ENCODE peak calls at places on chromosomes 1 and 21, in four cellular contexts. Q is epithelial cell of esophagus, F is HT1080, C is left ventricle myocardium superior. S is an unnamed sample.

GRCh38 chr1:95006681-95007080 is 66.1 kb downstream of the ALG14 start:
- DNase-seq in Q (no peak), F (peak; percentile 52), C (no peak), S (no peak)

GRCh38 chr21:24204641-24205040 is 1402.6 kb downstream of the MRPL39 start:
- DNase-seq in Q (no peak), F (no peak), C (no peak), S (no peak)

GRCh38 chr1:218837051-218837450 is 336.6 kb upstream of the LYPLAL1 start:
- DNase-seq in Q (no peak), F (no peak), C (no peak), S (no peak)

GRCh38 chr1:156623946-156624813 is 5.0 kb downstream of the HAPLN2 start:
- DNase-seq in Q (peak; percentile 48), F (peak; percentile 43), C (peak; percentile 68), S (no peak)

GRCh38 chr1:78277253-78277652 is 213.5 kb upstream of the PTGFR start:
- DNase-seq in Q (peak; percentile 37), F (peak; percentile 91), C (no peak), S (no peak)

GRCh38 chr1:22347854-22348760 is 103.5 kb upstream of the ZBTB40 start:
- DNase-seq in Q (no peak), F (no peak), C (no peak), S (no peak)

GRCh38 chr1:6275826-6276764 is 15.2 kb upstream of the GPR153 start:
- DNase-seq in Q (no peak), F (no peak), C (peak; percentile 80), S (no peak)

GRCh38 chr1:1616045-1616821 is 933 bp downstream of the MIB2 start:
- DNase-seq in Q (peak; percentile 50), F (no peak), C (peak; percentile 80), S (no peak)

GRCh38 chr1:181135462-181135781 is 46.9 kb downstream of the IER5 start:
- DNase-seq in Q (no peak), F (no peak), C (no peak), S (no peak)

GRCh38 chr1:2544875-2545638 is 11.1 kb upstream of the TNFRSF14 start:
- DNase-seq in Q (no peak), F (no peak), C (peak; percentile 47), S (no peak)

GRCh38 chr1:244349103-244349531 is 102.6 kb downstream of the ADSS2 start:
- DNase-seq in Q (peak; percentile 78), F (peak; percentile 86), C (no peak), S (peak; percentile 56)

GRCh38 chr1:10537082-10537766 is 62.5 kb downstream of the PEX14 start:
- DNase-seq in Q (no peak), F (no peak), C (no peak), S (no peak)

GRCh38 chr1:51898090-51898734 is 19.7 kb upstream of the NRDC start:
- DNase-seq in Q (peak; percentile 70), F (peak; percentile 94), C (no peak), S (peak; percentile 53)

GRCh38 chr1:151838491-151839412 is 868 bp downstream of the C2CD4D start:
- DNase-seq in Q (no peak), F (no peak), C (peak; percentile 46), S (no peak)

GRCh38 chr1:154181944-154182341 is 10.0 kb downstream of the TPM3 start:
- DNase-seq in Q (no peak), F (no peak), C (no peak), S (no peak)

GRCh38 chr1:14881775-14882672 is 271.5 kb upstream of the TMEM51 start:
- DNase-seq in Q (peak; percentile 24), F (no peak), C (no peak), S (no peak)

GRCh38 chr1:109687641-109688499 is at the start of gene GSTM1:
- DNase-seq in Q (no peak), F (peak; percentile 75), C (no peak), S (no peak)

GRCh38 chr1:89721351-89721750 is 88.4 kb downstream of the LRRC8C start:
- DNase-seq in Q (peak; percentile 70), F (peak; percentile 76), C (no peak), S (peak; percentile 48)